ENCODE peak calls at places on chromosomes 13 and 19, in six cellular contexts. H is NT2/D1; R is NB4; S is stimulated activated CD4-positive, alpha-beta T cell treated with anti-CD3 and anti-CD28 coated beads, TNF-alpha, amount 100 ng/mL, for 48 hours; U is H54; C is anterior cingulate cortex. T is an unnamed sample.

GRCh38 chr19:5651361-5651760 is 28.5 kb downstream of the SAFB start:
- DNase-seq in H (no peak), R (no peak), S (no peak), U (no peak), C (no peak), T (no peak)

GRCh38 chr13:55816976-55817601 is 1323.6 kb upstream of the PRR20A start:
- DNase-seq in H (no peak), R (no peak), S (no peak), U (no peak), C (no peak), T (no peak)

GRCh38 chr13:99982021-99982740 is 597 bp downstream of the ZIC2 start:
- DNase-seq in H (no peak), R (peak; percentile 71), S (no peak), U (no peak), C (no peak), T (no peak)

GRCh38 chr13:93293716-93294115 is 67.1 kb downstream of the GPC6 start:
- DNase-seq in H (no peak), R (no peak), S (no peak), U (no peak), C (no peak), T (no peak)

GRCh38 chr13:41864658-41865057 is 96.3 kb downstream of the VWA8 start:
- DNase-seq in H (no peak), R (peak; percentile 88), S (no peak), U (no peak), C (no peak), T (no peak)

GRCh38 chr13:110415669-110416068 is 108.6 kb downstream of the COL4A2 start:
- DNase-seq in H (no peak), R (no peak), S (no peak), U (peak; percentile 59), C (no peak), T (no peak)

GRCh38 chr19:51194527-51195315 is 30.2 kb upstream of the CD33 start:
- DNase-seq in H (no peak), R (peak; percentile 59), S (no peak), U (no peak), C (no peak), T (no peak)

GRCh38 chr13:76512676-76513277 is 373.4 kb downstream of the KCTD12 start:
- DNase-seq in H (no peak), R (peak; percentile 12), S (no peak), U (no peak), C (no peak), T (no peak)

GRCh38 chr13:98563071-98563470 is 13.8 kb downstream of the STK24 start:
- DNase-seq in H (no peak), R (no peak), S (no peak), U (no peak), C (no peak), T (no peak)

GRCh38 chr13:110965038-110965754 is 50.3 kb upstream of the ANKRD10 start:
- DNase-seq in H (no peak), R (peak; percentile 14), S (peak; percentile 20), U (no peak), C (no peak), T (no peak)

GRCh38 chr13:43388282-43389034 is 365.1 kb downstream of the DNAJC15 start:
- DNase-seq in H (no peak), R (no peak), S (no peak), U (no peak), C (no peak), T (no peak)

GRCh38 chr13:63497601-63498000 is 2082.0 kb upstream of the PCDH20 start:
- DNase-seq in H (no peak), R (no peak), S (no peak), U (no peak), C (no peak), T (no peak)

GRCh38 chr19:17347361-17347760 is 10.0 kb downstream of the GTPBP3 start:
- DNase-seq in H (no peak), R (no peak), S (no peak), U (no peak), C (no peak), T (no peak)

GRCh38 chr13:28220166-28220565 is 81.8 kb downstream of the PAN3 start:
- DNase-seq in H (no peak), R (no peak), S (no peak), U (no peak), C (no peak), T (no peak)

GRCh38 chr13:47457631-47458030 is 543.4 kb downstream of the SUCLA2 start:
- DNase-seq in H (no peak), R (no peak), S (no peak), U (no peak), C (no peak), T (no peak)

GRCh38 chr13:73872397-73872796 is 261.8 kb downstream of the KLF12 start:
- DNase-seq in H (no peak), R (no peak), S (no peak), U (no peak), C (no peak), T (no peak)

GRCh38 chr19:51565583-51565982 is 5.5 kb upstream of the ZNF175 start:
- DNase-seq in H (no peak), R (peak; percentile 95), S (no peak), U (no peak), C (no peak), T (no peak)

GRCh38 chr19:54883228-54883627 is 9.2 kb downstream of the FCAR start:
- DNase-seq in H (no peak), R (no peak), S (no peak), U (no peak), C (no peak), T (no peak)

GRCh38 chr19:46115396-46116109 is 8.9 kb downstream of the IGFL3 start:
- DNase-seq in H (no peak), R (peak; percentile 43), S (peak; percentile 66), U (peak; percentile 31), C (no peak), T (no peak)

GRCh38 chr19:57934820-57935665 is at the start of gene ZNF418:
- DNase-seq in H (peak; percentile 77), R (no peak), S (peak; percentile 20), U (no peak), C (peak; percentile 64), T (peak; percentile 94)

GRCh38 chr19:10390652-10391286 is 10.4 kb upstream of the TYK2 start:
- DNase-seq in H (peak; percentile 78), R (peak; percentile 91), S (peak; percentile 48), U (peak; percentile 65), C (peak; percentile 12), T (peak; percentile 52)

GRCh38 chr19:21483589-21484170 is 21.7 kb upstream of the ZNF429 start:
- DNase-seq in H (peak; percentile 68), R (peak; percentile 53), S (peak; percentile 50), U (peak; percentile 37), C (no peak), T (no peak)

T was measured in pons.